ENCODE peak calls at places on chromosomes 7 and 10, in five cellular contexts. S is cardiac muscle cell; J is suprapubic skin; R is right cardiac atrium; V is CD8-positive, alpha-beta T cell. M is an unnamed sample. For H3K4me1, the result is how much of the 10 kb centered on the place peaks cover.

GRCh38 chr7:100827330-100828226 is at the start of gene EPHB4:
- DNase-seq in S (peak), V (no peak), J (peak), R (peak), M (peak)

GRCh38 chr10:80472234-80473095 is 18.4 kb downstream of the TSPAN14 start:
- DNase-seq in V (no peak), S (peak), J (no peak), R (no peak), M (no peak)

GRCh38 chr7:29858080-29858951 is 52.0 kb downstream of the WIPF3 start:
- DNase-seq in J (no peak), V (no peak), R (no peak), S (no peak), M (no peak)

GRCh38 chr7:151135866-151136514 is 31.5 kb downstream of the GBX1 start:
- DNase-seq in S (no peak), J (no peak), V (no peak), R (no peak), M (peak)

GRCh38 chr10:22026287-22026686 is 22.8 kb upstream of the DNAJC1 start:
- DNase-seq in S (no peak), J (no peak), R (no peak), V (no peak), M (no peak)

GRCh38 chr7:23246540-23246939 is at the start of gene GPNMB:
- DNase-seq in J (peak), S (peak), R (no peak), V (no peak), M (no peak)

GRCh38 chr7:50197547-50197946 is 104.5 kb upstream of the ZPBP start:
- DNase-seq in V (no peak), S (no peak), R (no peak), J (no peak), M (no peak)

GRCh38 chr10:11344550-11344949 is 266.9 kb downstream of the USP6NL start:
- DNase-seq in V (no peak), J (no peak), S (no peak), R (no peak), M (no peak)

GRCh38 chr10:73717564-73717963 is 19.7 kb upstream of the AGAP5 start:
- DNase-seq in R (no peak), V (no peak), J (no peak), S (no peak), M (no peak)

GRCh38 chr7:154795014-154795413 is 207.9 kb downstream of the PAXIP1 start:
- DNase-seq in V (no peak), R (no peak), J (no peak), S (no peak), M (no peak)

GRCh38 chr7:107505362-107505761 is 35.5 kb downstream of the GPR22 start:
- DNase-seq in S (no peak), R (no peak), J (no peak), V (no peak), M (no peak)

GRCh38 chr7:128044064-128044463 is 12.8 kb upstream of the LRRC4 start:
- DNase-seq in V (no peak), S (no peak), R (no peak), J (no peak), M (no peak)

GRCh38 chr10:118939216-118940007 is 90.1 kb upstream of the NANOS1 start:
- DNase-seq in S (peak), R (no peak), J (no peak), V (no peak), M (no peak)

GRCh38 chr7:75531359-75531821 is 39.3 kb downstream of the SPDYE5 start:
- DNase-seq in J (no peak), R (no peak), V (no peak), S (no peak), M (no peak)

GRCh38 chr10:106609867-106610266 is 554.6 kb downstream of the SORCS1 start:
- DNase-seq in J (no peak), S (peak), V (no peak), R (no peak), M (no peak)

GRCh38 chr7:15822123-15822495 is 135.6 kb upstream of the MEOX2 start:
- DNase-seq in V (no peak), S (no peak), J (no peak), R (no peak), M (no peak)

GRCh38 chr10:66747451-66747850 is 178.4 kb upstream of the LRRTM3 start:
- DNase-seq in V (no peak), J (no peak), S (peak), R (no peak), M (no peak)

GRCh38 chr10:56633876-56634452 is 272.9 kb upstream of the ZWINT start:
- DNase-seq in V (no peak), J (no peak), R (no peak), S (no peak), M (no peak)

GRCh38 chr10:77289027-77289501 is 348.5 kb downstream of the KCNMA1 start:
- DNase-seq in V (no peak), J (no peak), S (no peak), R (no peak), M (no peak)

GRCh38 chr10:124447741-124448466 is 1.9 kb downstream of the NKX1-2 start:
- DNase-seq in S (no peak), V (no peak), J (no peak), R (no peak), M (no peak)

GRCh38 chr7:66239467-66239856 is 34.3 kb downstream of the TPST1 start:
- DNase-seq in S (no peak), V (no peak), R (no peak), J (no peak), M (no peak)

GRCh38 chr10:119191881-119192280 is 13.3 kb upstream of the PRDX3 start:
- DNase-seq in J (no peak), R (no peak), S (no peak), V (no peak), M (no peak)

GRCh38 chr7:157738064-157738460 is 401.3 kb downstream of the DNAJB6 start:
- DNase-seq in J (no peak), S (peak), R (no peak), V (no peak), M (no peak)

GRCh38 chr7:143013897-143014296 is 13.0 kb downstream of the OR9A2 start:
- DNase-seq in J (no peak), R (no peak), S (peak), V (no peak), M (no peak)

GRCh38 chr7:41858196-41858595 is 155.3 kb upstream of the INHBA start:
- DNase-seq in S (no peak), R (no peak), J (no peak), V (no peak), M (no peak)

GRCh38 chr7:27156508-27156898 is at the start of gene HOXA7:
- DNase-seq in V (no peak), S (no peak), R (no peak), J (peak), M (peak)

GRCh38 chr10:19999440-19999839 is 183.2 kb downstream of the PLXDC2 start:
- DNase-seq in S (no peak), R (no peak), J (no peak), V (no peak), M (no peak)
- H3K4me1 ChIP-seq in S (under half), R (under half), J (under half), V (under half), M (under half)

GRCh38 chr7:43113622-43114450 is 1.4 kb downstream of the HECW1 start:
- DNase-seq in J (no peak), S (no peak), V (no peak), R (no peak), M (no peak)

GRCh38 chr7:43112088-43112940 is at the start of gene HECW1:
- DNase-seq in S (no peak), R (no peak), V (no peak), J (no peak), M (no peak)

GRCh38 chr7:43110790-43111362 is 1.6 kb upstream of the HECW1 start:
- DNase-seq in V (no peak), S (no peak), J (no peak), R (no peak), M (no peak)

GRCh38 chr7:43114451-43114765 is 2.0 kb downstream of the HECW1 start:
- DNase-seq in J (no peak), V (no peak), R (no peak), S (no peak), M (no peak)

GRCh38 chr7:43112941-43113621 is 634 bp downstream of the HECW1 start:
- DNase-seq in R (peak), J (peak), V (no peak), S (peak), M (no peak)
- H3K4me3 ChIP-seq in R (peak), J (peak), V (no peak), S (peak), M (peak)

GRCh38 chr10:79268717-79269116 is 78.6 kb upstream of the PPIF start:
- DNase-seq in J (no peak), V (no peak), S (no peak), R (no peak), M (no peak)

GRCh38 chr10:79268100-79268670 is 79.1 kb upstream of the PPIF start:
- DNase-seq in V (no peak), S (no peak), J (no peak), R (no peak), M (no peak)

GRCh38 chr10:79270471-79271246 is 76.6 kb upstream of the PPIF start:
- DNase-seq in R (no peak), V (no peak), J (peak), S (no peak), M (no peak)

GRCh38 chr10:79269969-79270368 is 77.3 kb upstream of the PPIF start:
- DNase-seq in J (no peak), V (no peak), S (no peak), R (no peak), M (no peak)

DNA sequence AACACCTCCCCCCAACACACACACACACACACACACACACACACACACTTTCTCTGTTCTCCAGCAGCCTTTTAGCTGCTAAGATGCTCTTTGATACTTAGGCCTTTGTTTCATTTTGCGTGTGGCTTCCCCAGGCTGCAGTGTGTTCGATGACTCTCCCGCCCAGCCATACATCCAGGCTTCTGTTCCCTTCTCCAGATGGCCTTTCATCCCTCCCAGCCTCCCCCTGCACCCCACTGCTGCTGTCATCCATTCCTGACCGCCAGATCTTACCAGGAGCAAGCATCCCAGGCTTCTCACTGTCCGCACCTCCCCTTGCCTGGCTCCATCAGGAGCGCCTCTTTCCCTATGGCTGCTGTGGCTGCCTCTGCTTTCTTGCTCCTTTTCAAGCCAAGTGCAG is 77.8 kb upstream of the PPIF start:
- DNase-seq in J (no peak), S (no peak), V (no peak), R (no peak), M (no peak)
- H3K4me1 ChIP-seq in J (half or more), S (under half), V (under half), R (under half), M (half or more)

GRCh38 chr7:70883750-70884445 is 248.0 kb upstream of the GALNT17 start:
- DNase-seq in J (no peak), V (no peak), R (no peak), S (no peak), M (no peak)
- H3K4me3 ChIP-seq in J (no peak), V (no peak), R (no peak), S (no peak), M (no peak)

GRCh38 chr10:72077275-72077990 is 10.9 kb downstream of the SPOCK2 start:
- DNase-seq in V (no peak), R (no peak), J (no peak), S (no peak), M (no peak)
- H3K4me1 ChIP-seq in V (half or more), R (under half), J (under half), S (under half), M (half or more)

GRCh38 chr7:64905133-64905532 is 2.1 kb downstream of the ZNF273 start:
- DNase-seq in V (no peak), R (no peak), S (no peak), J (no peak), M (no peak)
- H3K4me3 ChIP-seq in V (no peak), R (no peak), S (no peak), J (no peak), M (no peak)

GRCh38 chr7:44148961-44149550 is 7.9 kb upstream of the MYL7 start:
- DNase-seq in J (no peak), S (no peak), R (no peak), V (no peak), M (peak)
- H3K4me1 ChIP-seq in J (under half), S (under half), R (under half), V (under half), M (under half)

GRCh38 chr10:100654835-100655759 is 90.3 kb upstream of the PAX2 start:
- DNase-seq in V (no peak), R (no peak), J (no peak), S (peak), M (peak)

GRCh38 chr10:100653238-100653956 is 92.0 kb upstream of the PAX2 start:
- DNase-seq in J (no peak), V (no peak), R (no peak), S (no peak), M (no peak)

GRCh38 chr10:100652406-100653130 is 92.8 kb upstream of the PAX2 start:
- DNase-seq in S (no peak), R (no peak), V (no peak), J (no peak), M (no peak)

GRCh38 chr10:100655760-100656421 is 89.5 kb upstream of the PAX2 start:
- DNase-seq in S (no peak), J (no peak), V (no peak), R (no peak), M (peak)

GRCh38 chr10:100653957-100654834 is 91.2 kb upstream of the PAX2 start:
- DNase-seq in S (peak), V (no peak), J (no peak), R (no peak), M (peak)
- H3K4me3 ChIP-seq in S (peak), V (peak), J (peak), R (peak), M (peak)

GRCh38 chr7:36205236-36205635 is 52.2 kb downstream of the EEPD1 start:
- DNase-seq in V (no peak), J (no peak), R (no peak), S (no peak), M (no peak)

GRCh38 chr7:36204044-36204663 is 51.1 kb downstream of the EEPD1 start:
- DNase-seq in J (no peak), V (no peak), R (no peak), S (no peak), M (no peak)

GRCh38 chr7:36207451-36208291 is 54.6 kb downstream of the EEPD1 start:
- DNase-seq in S (peak), J (no peak), R (peak), V (no peak), M (peak)

GRCh38 chr7:36208406-36208805 is 55.4 kb downstream of the EEPD1 start:
- DNase-seq in S (no peak), J (no peak), R (no peak), V (no peak), M (no peak)

DNA sequence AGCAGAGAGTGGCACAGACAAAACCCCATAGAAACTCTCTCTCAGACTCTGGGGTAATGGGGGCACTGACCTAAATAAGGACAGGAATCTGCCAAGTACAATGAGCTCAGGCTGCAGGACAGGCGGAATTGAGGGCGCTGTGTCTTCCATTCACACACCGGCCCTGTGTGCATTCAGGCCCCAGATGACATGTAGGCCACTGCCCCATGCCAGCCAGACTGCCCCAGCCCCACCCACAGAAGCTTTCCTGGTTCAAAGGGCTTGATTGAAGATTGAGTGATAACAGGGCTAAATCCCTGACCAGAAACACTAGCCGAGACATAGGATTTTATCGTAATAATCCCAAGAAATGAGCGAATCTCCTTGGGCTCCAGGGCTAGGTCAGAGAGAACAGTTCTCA is 52.8 kb downstream of the EEPD1 start:
- DNase-seq in R (no peak), S (no peak), J (no peak), V (no peak), M (no peak)
- H3K4me1 ChIP-seq in R (under half), S (half or more), J (under half), V (under half), M (half or more)

DNA sequence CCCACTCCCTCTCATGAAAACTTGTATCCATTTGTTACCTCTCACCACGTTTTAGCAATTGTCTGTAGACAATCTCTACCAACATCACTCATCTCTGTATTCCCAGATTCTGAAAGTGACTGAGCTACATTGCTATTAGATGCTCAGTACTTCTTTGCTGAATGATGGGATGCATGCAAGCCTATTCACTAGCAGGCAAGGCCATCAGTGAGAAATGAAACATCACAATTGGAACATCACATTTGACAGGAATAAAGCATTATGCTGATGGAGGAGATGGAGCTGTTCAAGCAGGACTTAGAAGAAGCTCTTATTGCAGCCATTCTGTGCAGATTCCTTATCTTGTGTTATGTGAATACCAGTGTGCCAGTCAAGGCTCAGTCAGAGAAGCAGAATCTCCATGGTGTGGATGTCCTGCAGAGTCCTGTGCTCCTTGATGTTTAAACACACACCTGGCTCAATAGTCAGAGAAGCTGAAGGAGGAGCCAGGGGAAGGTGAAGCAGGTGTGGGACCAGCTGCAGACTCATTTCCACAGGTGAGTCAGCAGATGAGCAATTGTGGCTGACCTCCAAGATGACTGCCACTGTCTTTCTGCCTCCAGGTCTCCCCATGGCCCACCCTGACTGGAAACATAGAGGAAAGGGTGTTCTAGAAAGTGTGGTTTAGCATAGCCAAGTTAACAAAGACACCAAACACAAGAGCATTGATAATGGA is 965.5 kb downstream of the GRID1 start:
- DNase-seq in R (no peak), J (no peak), S (no peak), V (no peak), M (no peak)
- H3K4me3 ChIP-seq in R (no peak), J (no peak), S (no peak), V (no peak), M (no peak)